ENCODE peak calls at places on chromosomes 7 and 10, in six cellular contexts. U is HFF-Myc, B is GM23338, Y is RPMI7951, O is brain microvascular endothelial cell, J is GM03348. M is an unnamed sample.

GRCh38 chr7:131586259-131586658 is 29.8 kb upstream of the PODXL start:
- DNase-seq in Y (peak; percentile 62), B (no peak), O (no peak), J (no peak), U (no peak), M (no peak)

GRCh38 chr10:16470747-16471146 is 33.9 kb downstream of the PTER start:
- DNase-seq in U (no peak), B (no peak), J (no peak), Y (no peak), O (no peak), M (no peak)

GRCh38 chr10:53140516-53140915 is 367.9 kb upstream of the MBL2 start:
- DNase-seq in B (no peak), U (no peak), O (no peak), Y (no peak), J (no peak), M (peak; percentile 98)

GRCh38 chr7:3200504-3200903 is 100.5 kb upstream of the SDK1 start:
- DNase-seq in O (peak; percentile 69), Y (peak; percentile 83), U (no peak), J (no peak), B (peak; percentile 77), M (peak; percentile 47)

GRCh38 chr10:48364659-48365405 is 58.4 kb downstream of the MAPK8 start:
- DNase-seq in J (no peak), U (no peak), Y (peak; percentile 47), O (peak; percentile 29), B (no peak), M (no peak)

GRCh38 chr7:7595451-7595850 is 28.8 kb downstream of the MIOS start:
- DNase-seq in J (peak; percentile 54), U (no peak), B (no peak), O (no peak), Y (peak; percentile 13), M (peak; percentile 63)

GRCh38 chr7:12674861-12675260 is 12.6 kb upstream of the ARL4A start:
- DNase-seq in J (peak; percentile 7), O (peak; percentile 41), U (no peak), B (peak; percentile 83), Y (peak; percentile 44), M (peak; percentile 70)

GRCh38 chr10:97444212-97444611 is 1.6 kb downstream of the EXOSC1 start:
- DNase-seq in J (no peak), O (no peak), B (no peak), Y (no peak), U (no peak), M (no peak)

GRCh38 chr10:30709229-30709628 is 79.7 kb upstream of the LYZL2 start:
- DNase-seq in B (peak; percentile 41), O (no peak), Y (no peak), U (no peak), J (no peak), M (no peak)

GRCh38 chr7:139676390-139676789 is 101.4 kb downstream of the HIPK2 start:
- DNase-seq in B (no peak), U (no peak), J (no peak), O (no peak), Y (no peak), M (no peak)

GRCh38 chr10:124394583-124394982 is 24.1 kb downstream of the OAT start:
- DNase-seq in Y (peak; percentile 38), B (no peak), U (no peak), O (no peak), J (peak; percentile 1), M (peak; percentile 95)

GRCh38 chr10:17836917-17837316 is 27.8 kb downstream of the MRC1 start:
- DNase-seq in U (peak; percentile 12), B (peak; percentile 50), O (peak; percentile 69), J (peak; percentile 62), Y (peak; percentile 78), M (peak; percentile 64)

GRCh38 chr7:1520574-1521234 is 9.8 kb upstream of the MAFK start:
- DNase-seq in Y (peak; percentile 86), B (no peak), J (no peak), O (peak; percentile 99), U (no peak), M (peak; percentile 97)

GRCh38 chr10:123974406-123974805 is 82.8 kb upstream of the CPXM2 start:
- DNase-seq in B (no peak), O (peak; percentile 67), J (no peak), Y (peak; percentile 88), U (peak; percentile 63), M (no peak)

GRCh38 chr7:7569113-7569527 is 2.4 kb downstream of the MIOS start:
- DNase-seq in U (no peak), J (no peak), B (no peak), O (no peak), Y (no peak), M (no peak)

GRCh38 chr10:97919012-97919411 is 69.4 kb downstream of the GOLGA7B start:
- DNase-seq in B (no peak), U (peak; percentile 10), J (no peak), Y (no peak), O (no peak), M (no peak)

GRCh38 chr7:94676431-94676830 is 20.5 kb upstream of the SGCE start:
- DNase-seq in U (no peak), Y (no peak), J (no peak), B (no peak), O (peak; percentile 64), M (no peak)

GRCh38 chr10:27710009-27710408 is 35.6 kb downstream of the MKX start:
- DNase-seq in Y (no peak), U (no peak), B (no peak), J (no peak), O (no peak), M (peak; percentile 52)

GRCh38 chr10:75444781-75445386 is 13.5 kb downstream of the LRMDA start:
- DNase-seq in Y (no peak), O (peak; percentile 2), B (no peak), J (no peak), U (no peak), M (no peak)

GRCh38 chr10:5766189-5766588 is 47.0 kb downstream of the GDI2 start:
- DNase-seq in O (no peak), Y (no peak), U (no peak), B (no peak), J (no peak), M (no peak)

GRCh38 chr7:48274662-48275061 is 103.4 kb downstream of the ABCA13 start:
- DNase-seq in O (peak; percentile 59), U (no peak), J (peak; percentile 54), B (no peak), Y (peak; percentile 62), M (no peak)

M was measured in trophoblast cell.